ENCODE peak calls at places on chromosomes 11 and 22, in eight cellular contexts. N, I, O, G, D, E, A and W are unnamed samples.
A peak's percentile ranks its signal among the peaks of the same experiment; 100 is the strongest.

GRCh38 chr11:21604564-21604963 is 588.3 kb upstream of the ANO5 start:
- DNase-seq in N (no peak), I (no peak), O (no peak), G (no peak), D (no peak), E (no peak), A (no peak), W (peak; percentile 52)

GRCh38 chr11:14742849-14743248 is 99.2 kb downstream of the PDE3B start:
- DNase-seq in N (no peak), I (no peak), O (no peak), G (no peak), D (no peak), E (no peak), A (no peak), W (no peak)

GRCh38 chr22:11616811-11617210 is 3911.2 kb upstream of the OR11H1 start:
- DNase-seq in N (no peak), I (no peak), O (no peak), G (no peak), D (no peak), E (no peak), A (no peak), W (no peak)

GRCh38 chr11:64253043-64253442 is 1.7 kb downstream of the PLCB3 start:
- DNase-seq in N (no peak), I (no peak), O (no peak), G (no peak), D (no peak), E (no peak), A (no peak), W (no peak)

GRCh38 chr22:17929909-17930308 is 94.5 kb downstream of the MICAL3 start:
- DNase-seq in N (no peak), I (no peak), O (no peak), G (no peak), D (no peak), E (no peak), A (no peak), W (no peak)

GRCh38 chr11:114228401-114229061 is 67.7 kb upstream of the NNMT start:
- DNase-seq in N (no peak), I (no peak), O (peak; percentile 29), G (no peak), D (no peak), E (no peak), A (no peak), W (no peak)

GRCh38 chr11:15327786-15328231 is 213.1 kb downstream of the INSC start:
- DNase-seq in N (peak; percentile 88), I (peak; percentile 41), O (peak; percentile 56), G (peak; percentile 62), D (peak; percentile 33), E (peak; percentile 23), A (peak; percentile 87), W (peak; percentile 4)

GRCh38 chr11:111759375-111759774 is 6.8 kb downstream of the PPP2R1B start:
- DNase-seq in N (no peak), I (no peak), O (no peak), G (no peak), D (no peak), E (no peak), A (no peak), W (no peak)

GRCh38 chr22:21926728-21927127 is 25.9 kb downstream of the PPM1F start:
- DNase-seq in N (no peak), I (no peak), O (peak; percentile 5), G (no peak), D (no peak), E (no peak), A (no peak), W (no peak)

GRCh38 chr22:36734171-36735058 is 30.9 kb upstream of the CACNG2 start:
- DNase-seq in N (no peak), I (peak; percentile 15), O (no peak), G (no peak), D (no peak), E (peak; percentile 47), A (peak; percentile 29), W (no peak)

GRCh38 chr11:911031-911889 is 650 bp upstream of the CHID1 start:
- DNase-seq in N (peak; percentile 76), I (peak; percentile 79), O (peak; percentile 14), G (peak; percentile 39), D (peak; percentile 50), E (peak; percentile 67), A (peak; percentile 60), W (peak; percentile 58)

GRCh38 chr11:66073669-66074068 is 3.6 kb downstream of the PACS1 start:
- DNase-seq in N (no peak), I (no peak), O (no peak), G (no peak), D (no peak), E (no peak), A (no peak), W (no peak)